ENCODE peak calls at places on chromosome 16, in eight cellular contexts. One of them, this sample, is unnamed.

GRCh38 chr16:5075637-5076036 is 4.0 kb downstream of the ALG1 start:
- DNase-seq in neural progenitor cell: no peak
- DNase-seq in astrocyte of the spinal cord: no peak
- DNase-seq in neural crest cell: no peak
- DNase-seq in HL-60: no peak
- DNase-seq in thoracic aorta: no peak
- DNase-seq in GM12865: no peak
- DNase-seq in OCI-LY7: no peak
- DNase-seq in this sample: no peak

GRCh38 chr16:60367739-60368138 is 1633.6 kb upstream of the GOT2 start:
- DNase-seq in neural progenitor cell: no peak
- DNase-seq in astrocyte of the spinal cord: no peak
- DNase-seq in neural crest cell: no peak
- DNase-seq in HL-60: no peak
- DNase-seq in thoracic aorta: no peak
- DNase-seq in GM12865: no peak
- DNase-seq in OCI-LY7: no peak
- DNase-seq in this sample: no peak

GRCh38 chr16:82070656-82071369 is 35.8 kb downstream of the HSD17B2 start:
- DNase-seq in neural progenitor cell: no peak
- DNase-seq in astrocyte of the spinal cord: peak; percentile 49
- DNase-seq in neural crest cell: no peak
- DNase-seq in HL-60: no peak
- DNase-seq in thoracic aorta: no peak
- DNase-seq in GM12865: no peak
- DNase-seq in OCI-LY7: no peak
- DNase-seq in this sample: no peak

GRCh38 chr16:57245472-57246113 is 534 bp downstream of the ARL2BP start:
- DNase-seq in neural progenitor cell: no peak
- DNase-seq in astrocyte of the spinal cord: no peak
- DNase-seq in neural crest cell: peak; percentile 14
- DNase-seq in HL-60: no peak
- DNase-seq in thoracic aorta: no peak
- DNase-seq in GM12865: peak; percentile 48
- DNase-seq in OCI-LY7: no peak
- DNase-seq in this sample: no peak

GRCh38 chr16:68737046-68737729 is at the start of gene CDH1:
- DNase-seq in neural progenitor cell: peak; percentile 70
- DNase-seq in astrocyte of the spinal cord: no peak
- DNase-seq in neural crest cell: no peak
- DNase-seq in HL-60: no peak
- DNase-seq in thoracic aorta: no peak
- DNase-seq in GM12865: peak; percentile 52
- DNase-seq in OCI-LY7: no peak
- DNase-seq in this sample: peak; percentile 71

GRCh38 chr16:27724491-27724878 is 174.5 kb downstream of the KATNIP start:
- DNase-seq in neural progenitor cell: no peak
- DNase-seq in astrocyte of the spinal cord: no peak
- DNase-seq in neural crest cell: no peak
- DNase-seq in HL-60: no peak
- DNase-seq in thoracic aorta: no peak
- DNase-seq in GM12865: no peak
- DNase-seq in OCI-LY7: no peak
- DNase-seq in this sample: no peak

GRCh38 chr16:68377667-68378420 is 67.0 kb downstream of the PRMT7 start:
- DNase-seq in neural progenitor cell: peak; percentile 46
- DNase-seq in astrocyte of the spinal cord: peak; percentile 17
- DNase-seq in neural crest cell: no peak
- DNase-seq in HL-60: no peak
- DNase-seq in thoracic aorta: no peak
- DNase-seq in GM12865: no peak
- DNase-seq in OCI-LY7: no peak
- DNase-seq in this sample: no peak

GRCh38 chr16:53528797-53529196 is 25.8 kb upstream of the AKTIP start:
- DNase-seq in neural progenitor cell: no peak
- DNase-seq in astrocyte of the spinal cord: no peak
- DNase-seq in neural crest cell: no peak
- DNase-seq in HL-60: no peak
- DNase-seq in thoracic aorta: no peak
- DNase-seq in GM12865: no peak
- DNase-seq in OCI-LY7: no peak
- DNase-seq in this sample: no peak

GRCh38 chr16:4064950-4065352 is 51.3 kb downstream of the ADCY9 start:
- DNase-seq in neural progenitor cell: no peak
- DNase-seq in astrocyte of the spinal cord: no peak
- DNase-seq in neural crest cell: no peak
- DNase-seq in HL-60: no peak
- DNase-seq in thoracic aorta: no peak
- DNase-seq in GM12865: no peak
- DNase-seq in OCI-LY7: no peak
- DNase-seq in this sample: no peak

GRCh38 chr16:11583889-11584565 is 2.7 kb downstream of the LITAF start:
- DNase-seq in neural progenitor cell: no peak
- DNase-seq in astrocyte of the spinal cord: no peak
- DNase-seq in neural crest cell: no peak
- DNase-seq in HL-60: peak; percentile 50
- DNase-seq in thoracic aorta: no peak
- DNase-seq in GM12865: peak; percentile 68
- DNase-seq in OCI-LY7: no peak
- DNase-seq in this sample: no peak

GRCh38 chr16:4477966-4478365 is 1.8 kb downstream of the HMOX2 start:
- DNase-seq in neural progenitor cell: peak; percentile 47
- DNase-seq in astrocyte of the spinal cord: peak; percentile 52
- DNase-seq in neural crest cell: no peak
- DNase-seq in HL-60: peak; percentile 55
- DNase-seq in thoracic aorta: no peak
- DNase-seq in GM12865: no peak
- DNase-seq in OCI-LY7: peak; percentile 33
- DNase-seq in this sample: no peak

GRCh38 chr16:9123871-9124270 is 32.4 kb downstream of the HAPSTR1 start:
- DNase-seq in neural progenitor cell: no peak
- DNase-seq in astrocyte of the spinal cord: no peak
- DNase-seq in neural crest cell: no peak
- DNase-seq in HL-60: peak; percentile 89
- DNase-seq in thoracic aorta: no peak
- DNase-seq in GM12865: peak; percentile 38
- DNase-seq in OCI-LY7: no peak
- DNase-seq in this sample: peak; percentile 59

GRCh38 chr16:88456356-88457292 is 3.5 kb downstream of the ZFPM1 start:
- DNase-seq in neural progenitor cell: no peak
- DNase-seq in astrocyte of the spinal cord: no peak
- DNase-seq in neural crest cell: no peak
- DNase-seq in HL-60: no peak
- DNase-seq in thoracic aorta: no peak
- DNase-seq in GM12865: no peak
- DNase-seq in OCI-LY7: peak; percentile 49
- DNase-seq in this sample: no peak

GRCh38 chr16:88754912-88755744 is 29.9 kb downstream of the PIEZO1 start:
- DNase-seq in neural progenitor cell: peak; percentile 80
- DNase-seq in astrocyte of the spinal cord: peak; percentile 56
- DNase-seq in neural crest cell: no peak
- DNase-seq in HL-60: peak; percentile 21
- DNase-seq in thoracic aorta: no peak
- DNase-seq in GM12865: no peak
- DNase-seq in OCI-LY7: peak; percentile 43
- DNase-seq in this sample: no peak

GRCh38 chr16:1545044-1545736 is 11.7 kb downstream of the TMEM204 start:
- DNase-seq in neural progenitor cell: no peak
- DNase-seq in astrocyte of the spinal cord: no peak
- DNase-seq in neural crest cell: no peak
- DNase-seq in HL-60: no peak
- DNase-seq in thoracic aorta: no peak
- DNase-seq in GM12865: peak; percentile 21
- DNase-seq in OCI-LY7: no peak
- DNase-seq in this sample: no peak

GRCh38 chr16:1542166-1542500 is 8.7 kb downstream of the TMEM204 start:
- DNase-seq in neural progenitor cell: no peak
- DNase-seq in astrocyte of the spinal cord: no peak
- DNase-seq in neural crest cell: no peak
- DNase-seq in HL-60: no peak
- DNase-seq in thoracic aorta: no peak
- DNase-seq in GM12865: no peak
- DNase-seq in OCI-LY7: no peak
- DNase-seq in this sample: no peak

GRCh38 chr16:1541293-1542165 is 8.1 kb downstream of the TMEM204 start:
- DNase-seq in neural progenitor cell: no peak
- DNase-seq in astrocyte of the spinal cord: no peak
- DNase-seq in neural crest cell: no peak
- DNase-seq in HL-60: no peak
- DNase-seq in thoracic aorta: no peak
- DNase-seq in GM12865: no peak
- DNase-seq in OCI-LY7: no peak
- DNase-seq in this sample: no peak

GRCh38 chr16:1542533-1542932 is 9.1 kb downstream of the TMEM204 start:
- DNase-seq in neural progenitor cell: no peak
- DNase-seq in astrocyte of the spinal cord: no peak
- DNase-seq in neural crest cell: no peak
- DNase-seq in HL-60: no peak
- DNase-seq in thoracic aorta: no peak
- DNase-seq in GM12865: no peak
- DNase-seq in OCI-LY7: no peak
- DNase-seq in this sample: no peak

GRCh38 chr16:1543085-1543896 is 9.8 kb downstream of the TMEM204 start:
- DNase-seq in neural progenitor cell: peak; percentile 17
- DNase-seq in astrocyte of the spinal cord: peak; percentile 65
- DNase-seq in neural crest cell: no peak
- DNase-seq in HL-60: peak; percentile 89
- DNase-seq in thoracic aorta: peak; percentile 44
- DNase-seq in GM12865: peak; percentile 30
- DNase-seq in OCI-LY7: peak; percentile 4
- DNase-seq in this sample: peak; percentile 46
- TF ChIP-seq CTCF in neural progenitor cell: no peak
- TF ChIP-seq CTCF in astrocyte of the spinal cord: no peak
- TF ChIP-seq CTCF in neural crest cell: no peak
- TF ChIP-seq CTCF in HL-60: no peak
- TF ChIP-seq CTCF in thoracic aorta: no peak
- TF ChIP-seq CTCF in GM12865: no peak
- TF ChIP-seq CTCF in OCI-LY7: no peak
- TF ChIP-seq CTCF in this sample: no peak

DNA sequence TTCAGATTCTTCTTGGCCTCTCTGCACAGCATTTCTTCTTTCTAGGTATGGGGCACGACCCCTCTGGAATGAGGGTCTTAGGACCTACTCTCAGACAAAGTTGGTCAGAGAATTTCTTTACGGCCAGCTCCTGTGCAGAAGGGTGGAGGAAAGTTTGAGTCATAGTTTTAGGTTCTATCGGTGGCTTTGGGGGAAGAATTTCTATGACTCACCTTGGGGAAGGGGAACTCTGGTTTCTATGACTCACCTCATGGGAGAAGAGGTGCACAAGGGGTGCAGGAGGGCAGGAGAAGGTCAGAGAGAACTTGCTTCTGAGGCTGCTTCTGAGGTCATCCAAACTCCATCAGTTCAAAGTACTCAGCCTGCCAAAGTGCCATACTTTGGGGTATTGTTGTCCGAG is 2.5 kb upstream of the ABCC12 start:
- DNase-seq in neural progenitor cell: no peak
- DNase-seq in astrocyte of the spinal cord: peak; percentile 80
- DNase-seq in neural crest cell: no peak
- DNase-seq in HL-60: peak; percentile 26
- DNase-seq in thoracic aorta: no peak
- DNase-seq in GM12865: peak; percentile 76
- DNase-seq in OCI-LY7: no peak
- DNase-seq in this sample: no peak
- TF ChIP-seq CTCF in neural progenitor cell: no peak
- TF ChIP-seq CTCF in astrocyte of the spinal cord: no peak
- TF ChIP-seq CTCF in neural crest cell: no peak
- TF ChIP-seq CTCF in HL-60: no peak
- TF ChIP-seq CTCF in thoracic aorta: no peak
- TF ChIP-seq CTCF in GM12865: no peak
- TF ChIP-seq CTCF in OCI-LY7: no peak
- TF ChIP-seq CTCF in this sample: no peak

DNA sequence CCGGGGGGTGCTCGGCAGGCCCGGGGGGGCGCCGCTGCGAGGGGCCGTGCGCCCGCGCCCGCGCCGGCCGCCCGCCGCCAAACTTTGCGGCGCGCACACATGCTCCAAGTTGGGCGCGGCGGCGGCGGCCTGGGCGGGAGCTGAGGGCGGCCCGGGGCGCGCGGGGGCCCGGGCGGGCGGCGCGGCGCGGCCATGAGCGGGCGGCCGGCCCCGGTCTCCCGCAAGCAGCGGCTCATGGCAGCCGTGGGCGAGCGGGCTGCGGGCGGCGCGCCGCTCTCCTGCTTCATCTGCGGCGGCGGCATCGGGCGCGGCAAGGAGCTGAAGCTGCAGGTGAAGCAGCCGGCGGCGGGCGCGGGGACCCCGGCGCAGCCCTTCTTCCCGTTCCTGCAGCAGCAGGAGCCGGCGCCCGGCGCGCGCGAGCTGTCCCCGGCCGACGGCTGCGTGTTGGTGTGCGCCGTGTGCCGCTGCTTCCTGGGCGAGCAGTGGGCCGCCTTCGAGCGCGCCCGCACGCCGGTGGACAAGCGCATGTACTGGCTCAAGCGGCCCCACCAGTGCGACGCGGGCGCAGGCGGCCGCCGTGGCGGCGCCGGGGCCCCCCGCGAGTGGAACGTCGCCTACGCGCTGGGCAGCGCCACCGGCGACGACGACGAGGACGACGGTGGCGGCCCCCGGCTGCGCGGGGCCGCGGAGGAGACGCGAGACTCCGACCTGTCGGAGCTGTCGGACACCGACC is 57.2 kb upstream of the CIBAR2 start:
- DNase-seq in neural progenitor cell: peak; percentile 71
- DNase-seq in astrocyte of the spinal cord: no peak
- DNase-seq in neural crest cell: no peak
- DNase-seq in HL-60: no peak
- DNase-seq in thoracic aorta: no peak
- DNase-seq in GM12865: no peak
- DNase-seq in OCI-LY7: no peak
- DNase-seq in this sample: no peak
- TF ChIP-seq CTCF in neural progenitor cell: no peak
- TF ChIP-seq CTCF in astrocyte of the spinal cord: no peak
- TF ChIP-seq CTCF in neural crest cell: no peak
- TF ChIP-seq CTCF in HL-60: no peak
- TF ChIP-seq CTCF in thoracic aorta: no peak
- TF ChIP-seq CTCF in GM12865: no peak
- TF ChIP-seq CTCF in OCI-LY7: no peak
- TF ChIP-seq CTCF in this sample: no peak

DNA sequence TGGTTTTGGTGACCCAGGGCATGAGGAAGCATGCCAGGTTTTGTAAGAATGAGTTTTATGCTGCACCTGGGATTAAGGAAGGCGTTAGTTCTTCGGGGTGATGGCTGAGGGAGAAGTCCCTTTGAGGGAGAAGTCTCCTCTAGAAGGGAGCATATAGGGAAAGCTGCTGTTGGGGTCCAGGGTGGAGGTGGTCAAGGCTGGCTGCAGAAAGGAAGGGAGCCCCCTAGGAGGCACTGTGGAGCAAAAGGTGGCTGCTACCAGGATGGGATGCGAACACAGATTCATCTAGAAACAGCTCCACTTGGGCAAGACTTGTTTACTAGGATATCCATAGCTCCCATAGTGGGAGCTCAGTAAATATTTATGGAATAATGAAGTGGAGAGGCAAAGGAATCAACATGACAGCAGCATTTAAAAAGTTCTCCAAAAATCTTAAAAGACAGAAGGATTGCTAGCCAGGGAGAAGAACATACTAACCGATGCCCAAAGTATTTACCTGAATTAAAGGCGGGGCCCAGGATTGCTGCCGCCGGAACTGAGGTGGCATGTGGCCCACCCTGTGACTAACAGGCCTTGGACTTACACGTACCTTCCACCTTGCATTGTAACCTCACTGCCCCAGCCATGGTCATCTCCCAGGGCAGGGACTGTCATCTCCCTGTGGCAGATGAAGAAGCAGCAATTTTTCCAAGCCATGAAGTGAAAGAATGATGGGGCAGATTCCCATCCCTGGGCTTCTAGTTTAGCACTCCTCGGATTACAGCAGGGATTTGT is 7.1 kb upstream of the LPCAT2 start:
- DNase-seq in neural progenitor cell: peak; percentile 28
- DNase-seq in astrocyte of the spinal cord: no peak
- DNase-seq in neural crest cell: no peak
- DNase-seq in HL-60: no peak
- DNase-seq in thoracic aorta: no peak
- DNase-seq in GM12865: no peak
- DNase-seq in OCI-LY7: peak; percentile 2
- DNase-seq in this sample: peak; percentile 74
- TF ChIP-seq CTCF in neural progenitor cell: peak; percentile 51
- TF ChIP-seq CTCF in astrocyte of the spinal cord: peak; percentile 45
- TF ChIP-seq CTCF in neural crest cell: peak; percentile 36
- TF ChIP-seq CTCF in HL-60: no peak
- TF ChIP-seq CTCF in thoracic aorta: no peak
- TF ChIP-seq CTCF in GM12865: no peak
- TF ChIP-seq CTCF in OCI-LY7: peak; percentile 37
- TF ChIP-seq CTCF in this sample: no peak